ENCODE peak calls at places on chromosome 5, in seven cellular contexts. J is left ventricle myocardium inferior, X is AG10803, S is neural crest cell, P is heart right ventricle, C is esophagus squamous epithelium, O is type B pancreatic cell. I is an unnamed sample.

GRCh38 chr5:93583799-93584530 is 943 bp downstream of the NR2F1 start:
- DNase-seq in O (no peak), J (no peak), P (peak), X (peak), C (no peak), S (no peak), I (peak)

GRCh38 chr5:143434261-143435206 is 31.0 kb upstream of the NR3C1 start:
- DNase-seq in X (no peak), C (no peak), J (no peak), S (no peak), P (no peak), O (no peak), I (no peak)

GRCh38 chr5:52409835-52410234 is 377.9 kb upstream of the ITGA1 start:
- DNase-seq in O (no peak), X (no peak), J (no peak), P (no peak), S (no peak), C (no peak), I (no peak)

GRCh38 chr5:128566170-128566569 is 28.1 kb upstream of the FBN2 start:
- DNase-seq in C (no peak), S (no peak), P (no peak), O (no peak), X (no peak), J (no peak), I (no peak)

GRCh38 chr5:136814621-136815378 is 449.5 kb upstream of the TRPC7 start:
- DNase-seq in J (no peak), S (no peak), C (no peak), P (no peak), X (peak), O (no peak), I (no peak)

GRCh38 chr5:136028782-136029742 is at the start of gene TGFBI:
- DNase-seq in X (peak), S (peak), C (no peak), P (peak), O (no peak), J (peak), I (peak)

GRCh38 chr5:79873216-79873615 is 117.8 kb downstream of the MTX3 start:
- DNase-seq in X (no peak), S (no peak), P (no peak), C (no peak), O (no peak), J (no peak), I (no peak)

GRCh38 chr5:128799945-128800344 is 165.3 kb upstream of the SLC27A6 start:
- DNase-seq in C (no peak), X (no peak), O (no peak), S (no peak), J (no peak), P (no peak), I (no peak)

GRCh38 chr5:74415695-74416102 is 224.8 kb downstream of the ENC1 start:
- DNase-seq in S (no peak), C (no peak), P (no peak), O (no peak), J (no peak), X (no peak), I (no peak)

GRCh38 chr5:1942158-1942557 is 59.4 kb upstream of the IRX4 start:
- DNase-seq in J (no peak), C (no peak), P (no peak), S (no peak), X (no peak), O (no peak), I (no peak)

GRCh38 chr5:80711216-80711615 is 56.4 kb upstream of the DHFR start:
- DNase-seq in J (no peak), C (no peak), P (no peak), S (no peak), X (no peak), O (no peak), I (no peak)

GRCh38 chr5:145847499-145848497 is 12.7 kb upstream of the PRELID2 start:
- DNase-seq in S (no peak), P (no peak), C (no peak), X (peak), J (no peak), O (no peak), I (no peak)

GRCh38 chr5:78627175-78627574 is 21.4 kb downstream of the LHFPL2 start:
- DNase-seq in O (peak), C (no peak), P (no peak), S (no peak), X (peak), J (no peak), I (no peak)

GRCh38 chr5:53482717-53483638 is 2.5 kb downstream of the FST start:
- DNase-seq in C (no peak), S (peak), O (no peak), X (peak), J (peak), P (peak), I (peak)

GRCh38 chr5:119313876-119314605 is 41.8 kb upstream of the TNFAIP8 start:
- DNase-seq in C (no peak), O (no peak), P (no peak), S (no peak), X (no peak), J (no peak), I (no peak)

GRCh38 chr5:151772868-151773561 is 1.3 kb downstream of the G3BP1 start:
- DNase-seq in P (no peak), X (no peak), S (no peak), J (no peak), C (no peak), O (no peak), I (no peak)

GRCh38 chr5:96344678-96345612 is 88.1 kb downstream of the PCSK1 start:
- DNase-seq in O (no peak), X (peak), S (peak), J (no peak), P (no peak), C (no peak), I (no peak)

GRCh38 chr5:82673460-82673859 is 395.3 kb upstream of the RPS23 start:
- DNase-seq in X (no peak), C (no peak), J (no peak), P (no peak), O (no peak), S (no peak), I (no peak)

GRCh38 chr5:132999246-132999645 is 27.1 kb downstream of the ZCCHC10 start:
- DNase-seq in S (no peak), X (no peak), C (no peak), P (no peak), J (no peak), O (no peak), I (no peak)

GRCh38 chr5:12330993-12331588 is 426.8 kb upstream of the CTNND2 start:
- DNase-seq in X (no peak), J (no peak), S (no peak), O (no peak), C (no peak), P (no peak), I (no peak)

GRCh38 chr5:178309271-178310008 is 76.8 kb upstream of the PHYKPL start:
- DNase-seq in O (no peak), P (peak), C (no peak), S (no peak), X (no peak), J (no peak), I (peak)

GRCh38 chr5:114101153-114101552 is 260.7 kb upstream of the KCNN2 start:
- DNase-seq in S (no peak), J (no peak), C (no peak), O (no peak), X (peak), P (no peak), I (no peak)

GRCh38 chr5:135437796-135438560 is 9.2 kb downstream of the DCANP1 start:
- DNase-seq in C (no peak), O (peak), J (peak), P (peak), X (peak), S (no peak), I (no peak)

GRCh38 chr5:105752801-105753200 is 1917.9 kb downstream of the EFNA5 start:
- DNase-seq in X (no peak), O (no peak), J (no peak), S (no peak), P (no peak), C (no peak), I (no peak)

GRCh38 chr5:116479776-116480675 is 94.6 kb downstream of the SEMA6A start:
- DNase-seq in X (peak), C (no peak), J (no peak), O (no peak), S (no peak), P (no peak), I (no peak)

GRCh38 chr5:156052697-156053455 is 274.1 kb upstream of the SGCD start:
- DNase-seq in C (no peak), S (no peak), X (no peak), O (no peak), J (no peak), P (no peak), I (no peak)

GRCh38 chr5:179860301-179860700 is 1.7 kb upstream of the MRNIP start:
- DNase-seq in O (no peak), P (no peak), X (no peak), J (no peak), C (no peak), S (no peak), I (no peak)

GRCh38 chr5:123776761-123777160 is 264.8 kb downstream of the CSNK1G3 start:
- DNase-seq in C (no peak), X (peak), O (no peak), P (no peak), J (no peak), S (no peak), I (no peak)

GRCh38 chr5:139273572-139274264 is 19.8 kb upstream of the MATR3 start:
- DNase-seq in J (peak), X (peak), O (peak), S (peak), P (peak), C (peak), I (peak)
- TF ChIP-seq CTCF in J (peak), X (no peak), O (peak), S (no peak), P (peak), C (peak), I (no peak)

GRCh38 chr5:38712416-38712815 is 133.4 kb upstream of the OSMR start:
- DNase-seq in P (no peak), J (no peak), S (no peak), X (no peak), C (no peak), O (no peak), I (no peak)

GRCh38 chr5:38714703-38715355 is 131.0 kb upstream of the OSMR start:
- DNase-seq in C (no peak), S (no peak), O (no peak), J (no peak), X (no peak), P (no peak), I (no peak)

GRCh38 chr5:38716516-38716915 is 129.3 kb upstream of the OSMR start:
- DNase-seq in O (no peak), X (no peak), S (no peak), J (no peak), C (no peak), P (no peak), I (no peak)

GRCh38 chr5:38715671-38716070 is 130.1 kb upstream of the OSMR start:
- DNase-seq in J (no peak), C (no peak), O (no peak), P (no peak), S (peak), X (no peak), I (no peak)

DNA sequence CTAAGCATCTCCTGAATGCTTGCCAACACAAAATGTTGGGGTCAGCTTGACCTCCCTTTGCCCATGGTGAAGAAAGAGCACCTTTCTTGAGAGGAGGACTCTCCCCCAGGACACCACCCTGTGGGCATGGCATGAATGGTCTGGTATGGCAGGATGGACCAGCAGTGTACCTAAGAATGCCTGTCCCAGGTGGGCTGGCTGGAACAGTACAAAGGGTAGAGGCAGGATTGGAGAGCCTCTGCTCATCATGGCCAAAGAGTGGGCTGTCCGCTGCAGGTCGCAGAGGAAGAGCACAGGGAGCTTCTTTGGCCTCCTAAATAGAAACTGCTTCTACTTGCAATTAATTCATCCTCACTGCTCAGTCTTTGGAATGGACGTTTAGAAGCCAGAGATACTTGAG is 131.6 kb upstream of the OSMR start:
- DNase-seq in J (no peak), S (no peak), O (no peak), X (no peak), P (no peak), C (no peak), I (no peak)
- TF ChIP-seq CTCF in J (no peak), S (no peak), O (no peak), X (no peak), P (no peak), C (no peak), I (no peak)

GRCh38 chr5:34447424-34447823 is 208.7 kb upstream of the RAI14 start:
- DNase-seq in S (no peak), C (no peak), J (no peak), O (no peak), X (no peak), P (no peak), I (no peak)

GRCh38 chr5:34455096-34455495 is 201.0 kb upstream of the RAI14 start:
- DNase-seq in P (no peak), J (no peak), X (no peak), S (no peak), C (no peak), O (no peak), I (no peak)

GRCh38 chr5:34449639-34450038 is 206.5 kb upstream of the RAI14 start:
- DNase-seq in O (no peak), X (no peak), P (no peak), J (no peak), S (no peak), C (no peak), I (no peak)

GRCh38 chr5:34450338-34450737 is 205.8 kb upstream of the RAI14 start:
- DNase-seq in O (no peak), S (no peak), P (no peak), C (no peak), X (no peak), J (no peak), I (no peak)

DNA sequence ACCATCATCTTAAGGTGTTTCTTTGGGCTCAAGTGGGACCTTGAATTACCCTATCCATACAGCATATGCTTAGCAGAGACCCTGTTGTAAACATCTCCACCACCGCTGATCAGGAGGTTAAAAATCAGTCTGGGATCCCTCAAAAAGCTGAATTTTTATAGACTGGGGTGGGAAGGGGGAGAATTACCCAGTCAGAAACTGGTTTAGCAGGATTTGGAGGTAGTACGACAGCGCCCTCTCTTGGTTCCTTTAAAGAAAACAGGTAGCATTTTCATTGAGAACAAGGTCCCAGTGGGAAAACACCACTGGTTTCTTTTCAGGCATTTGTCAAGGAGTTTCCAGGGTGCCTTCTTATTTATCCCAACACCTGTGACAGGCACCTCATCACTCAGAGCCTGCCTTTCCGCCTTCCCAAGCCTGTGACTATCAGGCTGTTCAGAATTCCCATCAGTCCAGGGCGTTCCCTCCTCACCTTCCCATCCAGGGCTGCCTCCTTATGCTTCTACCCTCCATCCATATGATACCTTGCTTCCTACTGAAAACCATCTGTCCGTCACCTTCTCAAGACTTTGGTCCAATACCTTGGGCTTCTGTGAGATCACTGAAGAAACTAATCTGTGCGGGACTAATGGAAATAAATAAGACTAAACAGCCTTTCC is 203.8 kb upstream of the RAI14 start:
- DNase-seq in J (no peak), O (no peak), C (no peak), X (peak), P (no peak), S (no peak), I (no peak)
- TF ChIP-seq CTCF in J (no peak), O (peak), C (peak), X (peak), P (no peak), S (peak), I (no peak)

GRCh38 chr5:161851691-161852299 is 3.9 kb downstream of the GABRA1 start:
- DNase-seq in O (no peak), P (no peak), J (no peak), X (no peak), S (no peak), C (no peak), I (no peak)
- TF ChIP-seq CTCF in O (peak), P (no peak), J (no peak), X (no peak), S (peak), C (no peak), I (peak)

GRCh38 chr5:171850354-171850947 is 64.8 kb downstream of the SMIM23 start:
- DNase-seq in C (no peak), S (no peak), J (no peak), P (no peak), X (no peak), O (no peak), I (peak)

GRCh38 chr5:171848487-171848886 is 62.9 kb downstream of the SMIM23 start:
- DNase-seq in X (no peak), S (no peak), O (no peak), C (no peak), P (no peak), J (no peak), I (no peak)

GRCh38 chr5:171849585-171850353 is 64.2 kb downstream of the SMIM23 start:
- DNase-seq in P (peak), S (no peak), O (no peak), J (peak), X (no peak), C (no peak), I (no peak)

GRCh38 chr5:171848006-171848405 is 62.4 kb downstream of the SMIM23 start:
- DNase-seq in S (no peak), O (no peak), P (no peak), J (no peak), C (no peak), X (no peak), I (no peak)

GRCh38 chr5:171848911-171849520 is 63.4 kb downstream of the SMIM23 start:
- DNase-seq in X (no peak), P (no peak), S (no peak), C (no peak), O (no peak), J (no peak), I (no peak)
- TF ChIP-seq CTCF in X (no peak), P (no peak), S (no peak), C (no peak), O (no peak), J (no peak), I (no peak)

GRCh38 chr5:86971034-86971511 is 296.6 kb upstream of the RASA1 start:
- DNase-seq in X (peak), O (no peak), S (no peak), J (no peak), C (no peak), P (no peak), I (no peak)
- TF ChIP-seq CTCF in X (peak), O (no peak), S (no peak), J (peak), C (no peak), P (peak), I (no peak)

DNA sequence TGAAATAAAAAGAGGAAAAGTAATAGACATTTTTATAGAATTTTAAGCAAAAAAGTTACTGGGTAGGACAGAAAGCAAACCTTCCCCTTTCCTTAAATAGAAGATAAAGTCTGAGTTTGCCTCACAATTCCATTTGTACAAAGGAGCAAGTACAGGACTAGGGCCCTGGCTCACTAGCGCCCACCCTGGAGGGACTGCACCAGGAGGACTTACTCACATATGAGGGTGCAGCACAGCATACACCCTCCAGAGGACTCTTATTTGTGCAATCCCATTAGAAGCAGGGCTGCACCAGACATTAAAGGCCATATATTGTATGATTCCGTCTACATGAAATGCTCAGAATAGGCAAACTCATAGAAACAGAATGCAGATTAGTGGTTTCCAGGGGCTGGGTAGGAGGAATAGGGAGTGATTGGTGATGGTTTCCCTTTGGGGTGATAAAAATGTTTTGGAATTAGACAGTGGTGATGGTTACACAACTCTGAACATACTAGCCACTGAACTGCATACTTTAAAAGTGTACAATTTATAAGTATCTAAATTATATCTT is 4.5 kb downstream of the REEP5 start:
- DNase-seq in C (no peak), S (no peak), J (no peak), O (no peak), P (no peak), X (peak), I (peak)
- TF ChIP-seq CTCF in C (no peak), S (peak), J (no peak), O (peak), P (no peak), X (peak), I (no peak)

GRCh38 chr5:86546582-86546981 is 71.2 kb upstream of the COX7C start:
- DNase-seq in P (no peak), S (no peak), O (no peak), C (no peak), X (no peak), J (no peak), I (no peak)
- TF ChIP-seq CTCF in P (no peak), S (no peak), O (no peak), C (no peak), X (no peak), J (no peak), I (no peak)

I was measured in glutamatergic neuron.